ENCODE peak calls at places on chromosomes 16 and 17, in eight cellular contexts. One of them, this sample, is unnamed.

GRCh38 chr16:89168381-89169189 is 3.0 kb upstream of the CDH15 start:
- DNase-seq in left kidney: no peak
- DNase-seq in AML-193: no peak
- DNase-seq in NB4: no peak
- DNase-seq in bronchial epithelial cell: no peak
- DNase-seq in GM18507: no peak
- DNase-seq in stimulated activated CD4-positive, alpha-beta T cell treated with anti-CD3 and anti-CD28 coated beads, Interleukin-12 subunit alpha, Interleukin-12 subunit beta, amount 100 ng/mL, for 24 hours: no peak
- DNase-seq in body of pancreas: no peak
- DNase-seq in this sample: no peak

GRCh38 chr17:67525239-67526135 is 148.4 kb downstream of the PITPNC1 start:
- DNase-seq in stimulated activated CD4-positive, alpha-beta T cell treated with anti-CD3 and anti-CD28 coated beads, Interleukin-12 subunit alpha, Interleukin-12 subunit beta, amount 100 ng/mL, for 24 hours: no peak
- DNase-seq in NB4: no peak
- DNase-seq in left kidney: no peak
- DNase-seq in body of pancreas: peak; percentile 81
- DNase-seq in GM18507: no peak
- DNase-seq in bronchial epithelial cell: no peak
- DNase-seq in AML-193: no peak
- DNase-seq in this sample: no peak

GRCh38 chr16:89744813-89745212 is 23.5 kb downstream of the ZNF276 start:
- DNase-seq in body of pancreas: no peak
- DNase-seq in left kidney: no peak
- DNase-seq in AML-193: no peak
- DNase-seq in bronchial epithelial cell: no peak
- DNase-seq in GM18507: no peak
- DNase-seq in stimulated activated CD4-positive, alpha-beta T cell treated with anti-CD3 and anti-CD28 coated beads, Interleukin-12 subunit alpha, Interleukin-12 subunit beta, amount 100 ng/mL, for 24 hours: no peak
- DNase-seq in NB4: no peak
- DNase-seq in this sample: no peak

GRCh38 chr17:10286324-10286723 is 86.5 kb downstream of the MYH13 start:
- DNase-seq in body of pancreas: no peak
- DNase-seq in bronchial epithelial cell: peak; percentile 1
- DNase-seq in GM18507: no peak
- DNase-seq in left kidney: no peak
- DNase-seq in NB4: no peak
- DNase-seq in AML-193: no peak
- DNase-seq in stimulated activated CD4-positive, alpha-beta T cell treated with anti-CD3 and anti-CD28 coated beads, Interleukin-12 subunit alpha, Interleukin-12 subunit beta, amount 100 ng/mL, for 24 hours: no peak
- DNase-seq in this sample: no peak

GRCh38 chr16:88194397-88195020 is 188.2 kb upstream of the ZNF469 start:
- DNase-seq in stimulated activated CD4-positive, alpha-beta T cell treated with anti-CD3 and anti-CD28 coated beads, Interleukin-12 subunit alpha, Interleukin-12 subunit beta, amount 100 ng/mL, for 24 hours: no peak
- DNase-seq in body of pancreas: peak; percentile 13
- DNase-seq in AML-193: no peak
- DNase-seq in left kidney: peak; percentile 79
- DNase-seq in bronchial epithelial cell: no peak
- DNase-seq in NB4: peak; percentile 86
- DNase-seq in GM18507: no peak
- DNase-seq in this sample: peak; percentile 84

GRCh38 chr16:77596243-77596642 is 126.1 kb upstream of the NUDT7 start:
- DNase-seq in AML-193: no peak
- DNase-seq in GM18507: no peak
- DNase-seq in stimulated activated CD4-positive, alpha-beta T cell treated with anti-CD3 and anti-CD28 coated beads, Interleukin-12 subunit alpha, Interleukin-12 subunit beta, amount 100 ng/mL, for 24 hours: no peak
- DNase-seq in NB4: no peak
- DNase-seq in left kidney: no peak
- DNase-seq in bronchial epithelial cell: peak; percentile 79
- DNase-seq in body of pancreas: no peak
- DNase-seq in this sample: peak; percentile 31

GRCh38 chr16:79601092-79601977 is 798 bp upstream of the MAF start:
- DNase-seq in NB4: no peak
- DNase-seq in GM18507: no peak
- DNase-seq in stimulated activated CD4-positive, alpha-beta T cell treated with anti-CD3 and anti-CD28 coated beads, Interleukin-12 subunit alpha, Interleukin-12 subunit beta, amount 100 ng/mL, for 24 hours: no peak
- DNase-seq in body of pancreas: peak; percentile 52
- DNase-seq in bronchial epithelial cell: peak; percentile 21
- DNase-seq in left kidney: peak; percentile 67
- DNase-seq in AML-193: no peak
- DNase-seq in this sample: no peak

GRCh38 chr17:560379-560935 is 154.2 kb downstream of the VPS53 start:
- DNase-seq in AML-193: no peak
- DNase-seq in left kidney: no peak
- DNase-seq in stimulated activated CD4-positive, alpha-beta T cell treated with anti-CD3 and anti-CD28 coated beads, Interleukin-12 subunit alpha, Interleukin-12 subunit beta, amount 100 ng/mL, for 24 hours: no peak
- DNase-seq in NB4: no peak
- DNase-seq in GM18507: no peak
- DNase-seq in bronchial epithelial cell: peak; percentile 77
- DNase-seq in body of pancreas: no peak
- DNase-seq in this sample: peak; percentile 61

GRCh38 chr16:80527297-80527696 is 13.5 kb upstream of the DYNLRB2 start:
- DNase-seq in NB4: peak; percentile 66
- DNase-seq in AML-193: peak; percentile 26
- DNase-seq in left kidney: peak; percentile 55
- DNase-seq in bronchial epithelial cell: peak; percentile 44
- DNase-seq in body of pancreas: peak; percentile 12
- DNase-seq in stimulated activated CD4-positive, alpha-beta T cell treated with anti-CD3 and anti-CD28 coated beads, Interleukin-12 subunit alpha, Interleukin-12 subunit beta, amount 100 ng/mL, for 24 hours: peak; percentile 52
- DNase-seq in GM18507: no peak
- DNase-seq in this sample: peak; percentile 49

GRCh38 chr16:46620265-46621005 is 744 bp downstream of the SHCBP1 start:
- DNase-seq in GM18507: no peak
- DNase-seq in bronchial epithelial cell: no peak
- DNase-seq in body of pancreas: no peak
- DNase-seq in left kidney: no peak
- DNase-seq in AML-193: peak; percentile 42
- DNase-seq in NB4: peak; percentile 79
- DNase-seq in stimulated activated CD4-positive, alpha-beta T cell treated with anti-CD3 and anti-CD28 coated beads, Interleukin-12 subunit alpha, Interleukin-12 subunit beta, amount 100 ng/mL, for 24 hours: no peak
- DNase-seq in this sample: peak; percentile 77

GRCh38 chr17:29149431-29150064 is 30.6 kb downstream of the MYO18A start:
- DNase-seq in stimulated activated CD4-positive, alpha-beta T cell treated with anti-CD3 and anti-CD28 coated beads, Interleukin-12 subunit alpha, Interleukin-12 subunit beta, amount 100 ng/mL, for 24 hours: no peak
- DNase-seq in NB4: peak; percentile 66
- DNase-seq in body of pancreas: peak; percentile 51
- DNase-seq in left kidney: no peak
- DNase-seq in bronchial epithelial cell: peak; percentile 87
- DNase-seq in AML-193: peak; percentile 50
- DNase-seq in GM18507: no peak
- DNase-seq in this sample: peak; percentile 62

GRCh38 chr16:85490971-85491771 is 122.0 kb upstream of the GSE1 start:
- DNase-seq in body of pancreas: peak; percentile 74
- DNase-seq in GM18507: peak; percentile 65
- DNase-seq in left kidney: no peak
- DNase-seq in NB4: peak; percentile 43
- DNase-seq in stimulated activated CD4-positive, alpha-beta T cell treated with anti-CD3 and anti-CD28 coated beads, Interleukin-12 subunit alpha, Interleukin-12 subunit beta, amount 100 ng/mL, for 24 hours: peak; percentile 28
- DNase-seq in AML-193: peak; percentile 8
- DNase-seq in bronchial epithelial cell: no peak
- DNase-seq in this sample: peak; percentile 35

GRCh38 chr16:88685156-88686061 is 898 bp downstream of the SNAI3 start:
- DNase-seq in GM18507: no peak
- DNase-seq in AML-193: peak; percentile 78
- DNase-seq in left kidney: peak; percentile 37
- DNase-seq in stimulated activated CD4-positive, alpha-beta T cell treated with anti-CD3 and anti-CD28 coated beads, Interleukin-12 subunit alpha, Interleukin-12 subunit beta, amount 100 ng/mL, for 24 hours: peak; percentile 54
- DNase-seq in body of pancreas: peak; percentile 56
- DNase-seq in NB4: peak; percentile 87
- DNase-seq in bronchial epithelial cell: peak; percentile 59
- DNase-seq in this sample: peak; percentile 76

GRCh38 chr16:29111421-29111820 is 126.6 kb downstream of the LAT start:
- DNase-seq in stimulated activated CD4-positive, alpha-beta T cell treated with anti-CD3 and anti-CD28 coated beads, Interleukin-12 subunit alpha, Interleukin-12 subunit beta, amount 100 ng/mL, for 24 hours: no peak
- DNase-seq in bronchial epithelial cell: no peak
- DNase-seq in body of pancreas: peak; percentile 56
- DNase-seq in left kidney: no peak
- DNase-seq in AML-193: no peak
- DNase-seq in NB4: no peak
- DNase-seq in GM18507: no peak
- DNase-seq in this sample: no peak

GRCh38 chr17:48470388-48471034 is 40.5 kb upstream of the SKAP1 start:
- DNase-seq in left kidney: peak; percentile 50
- DNase-seq in body of pancreas: no peak
- DNase-seq in bronchial epithelial cell: no peak
- DNase-seq in stimulated activated CD4-positive, alpha-beta T cell treated with anti-CD3 and anti-CD28 coated beads, Interleukin-12 subunit alpha, Interleukin-12 subunit beta, amount 100 ng/mL, for 24 hours: no peak
- DNase-seq in AML-193: no peak
- DNase-seq in NB4: no peak
- DNase-seq in GM18507: no peak
- DNase-seq in this sample: no peak